ENCODE peak calls at places on chromosomes 7 and 10, in four cellular contexts. One of them, this sample, is unnamed.

GRCh38 chr7:132402751-132403245 is 173.5 kb downstream of the PLXNA4 start:
- DNase-seq in transverse colon: no peak
- DNase-seq in tibial nerve: no peak
- DNase-seq in gastrocnemius medialis: no peak
- DNase-seq in this sample: no peak

GRCh38 chr7:108102913-108103312 is 27.2 kb downstream of the LAMB4 start:
- DNase-seq in gastrocnemius medialis: no peak
- DNase-seq in transverse colon: no peak
- DNase-seq in tibial nerve: no peak
- DNase-seq in this sample: no peak

GRCh38 chr7:67137464-67137863 is 140.8 kb downstream of the TYW1 start:
- DNase-seq in transverse colon: no peak
- DNase-seq in tibial nerve: no peak
- DNase-seq in gastrocnemius medialis: no peak
- DNase-seq in this sample: no peak

GRCh38 chr10:133403359-133403758 is 9.4 kb downstream of the MTG1 start:
- DNase-seq in gastrocnemius medialis: no peak
- DNase-seq in transverse colon: no peak
- DNase-seq in tibial nerve: no peak
- DNase-seq in this sample: no peak

GRCh38 chr10:17474595-17474994 is 20.2 kb upstream of the ST8SIA6 start:
- DNase-seq in transverse colon: no peak
- DNase-seq in gastrocnemius medialis: no peak
- DNase-seq in tibial nerve: no peak
- DNase-seq in this sample: peak; percentile 51

GRCh38 chr10:4130685-4131084 is 345.7 kb upstream of the KLF6 start:
- DNase-seq in gastrocnemius medialis: no peak
- DNase-seq in tibial nerve: no peak
- DNase-seq in transverse colon: no peak
- DNase-seq in this sample: no peak

GRCh38 chr7:30330134-30331111 is 46.0 kb downstream of the ZNRF2 start:
- DNase-seq in gastrocnemius medialis: no peak
- DNase-seq in tibial nerve: no peak
- DNase-seq in transverse colon: no peak
- DNase-seq in this sample: no peak

GRCh38 chr7:75776295-75776971 is 4.4 kb upstream of the CCL26 start:
- DNase-seq in tibial nerve: no peak
- DNase-seq in gastrocnemius medialis: no peak
- DNase-seq in transverse colon: no peak
- DNase-seq in this sample: no peak

GRCh38 chr7:134732739-134733138 is 46.7 kb upstream of the CALD1 start:
- DNase-seq in tibial nerve: no peak
- DNase-seq in transverse colon: no peak
- DNase-seq in gastrocnemius medialis: no peak
- DNase-seq in this sample: no peak

GRCh38 chr10:114389429-114389828 is 14.9 kb downstream of the AFAP1L2 start:
- DNase-seq in transverse colon: no peak
- DNase-seq in tibial nerve: peak; percentile 65
- DNase-seq in gastrocnemius medialis: no peak
- DNase-seq in this sample: no peak

DNA sequence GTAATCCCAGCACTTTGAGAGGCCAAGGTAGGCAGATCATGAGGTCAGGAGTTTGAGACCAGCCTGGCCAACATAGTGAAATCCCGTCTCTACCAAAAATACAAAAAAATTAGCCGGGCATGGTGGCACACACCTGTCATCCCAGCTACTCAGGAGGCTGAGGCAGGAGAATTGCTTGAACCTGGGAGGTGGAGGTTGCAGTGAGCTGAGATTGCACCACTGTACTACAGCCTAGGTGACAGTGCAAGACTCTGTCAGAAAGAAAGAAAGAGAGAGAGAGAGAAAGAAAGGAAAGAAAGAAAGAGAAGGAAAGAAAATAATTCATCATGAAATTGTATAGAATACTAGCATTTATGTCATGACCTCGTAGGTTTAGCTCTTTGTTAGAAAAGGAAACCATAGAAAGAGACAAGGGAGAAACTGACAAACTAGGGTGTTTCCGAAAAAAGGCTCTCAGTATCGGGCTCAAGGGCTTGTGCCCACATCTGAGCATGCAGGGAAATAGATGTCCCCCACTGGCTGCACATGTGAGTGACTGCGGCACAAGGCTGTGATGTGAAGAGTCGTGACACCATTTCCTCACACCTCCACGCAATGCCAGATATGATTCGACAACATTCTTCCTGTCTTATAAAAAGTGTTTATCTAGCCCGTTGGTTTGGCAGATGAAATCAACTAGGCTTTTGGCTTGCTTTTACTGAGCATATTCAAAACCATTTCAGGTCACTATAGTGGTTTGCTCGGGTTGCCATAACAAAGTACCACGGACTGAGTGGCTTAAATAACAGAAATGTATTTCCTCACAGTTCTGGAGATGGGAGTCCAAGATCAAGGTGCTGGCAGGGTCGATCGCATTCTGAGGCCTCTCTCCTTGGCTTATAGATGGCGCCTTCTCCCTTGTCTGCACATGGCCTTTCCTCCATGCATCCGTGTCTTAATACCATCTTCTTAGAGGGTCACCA is 2.0 kb downstream of the SRGN start:
- DNase-seq in transverse colon: peak; percentile 61
- DNase-seq in tibial nerve: no peak
- DNase-seq in gastrocnemius medialis: peak; percentile 18
- DNase-seq in this sample: peak; percentile 60
- TF ChIP-seq POLR2A in transverse colon: peak; percentile 61
- TF ChIP-seq POLR2A in tibial nerve: no peak
- TF ChIP-seq POLR2A in gastrocnemius medialis: no peak
- TF ChIP-seq POLR2A in this sample: peak; percentile 50

GRCh38 chr10:61364619-61365018 is 88.6 kb downstream of the TMEM26 start:
- DNase-seq in transverse colon: no peak
- DNase-seq in tibial nerve: no peak
- DNase-seq in gastrocnemius medialis: no peak
- DNase-seq in this sample: no peak

GRCh38 chr10:61366365-61366764 is 86.8 kb downstream of the TMEM26 start:
- DNase-seq in gastrocnemius medialis: no peak
- DNase-seq in tibial nerve: no peak
- DNase-seq in transverse colon: no peak
- DNase-seq in this sample: no peak
- TF ChIP-seq POLR2A in gastrocnemius medialis: no peak
- TF ChIP-seq POLR2A in tibial nerve: no peak
- TF ChIP-seq POLR2A in transverse colon: no peak
- TF ChIP-seq POLR2A in this sample: no peak

DNA sequence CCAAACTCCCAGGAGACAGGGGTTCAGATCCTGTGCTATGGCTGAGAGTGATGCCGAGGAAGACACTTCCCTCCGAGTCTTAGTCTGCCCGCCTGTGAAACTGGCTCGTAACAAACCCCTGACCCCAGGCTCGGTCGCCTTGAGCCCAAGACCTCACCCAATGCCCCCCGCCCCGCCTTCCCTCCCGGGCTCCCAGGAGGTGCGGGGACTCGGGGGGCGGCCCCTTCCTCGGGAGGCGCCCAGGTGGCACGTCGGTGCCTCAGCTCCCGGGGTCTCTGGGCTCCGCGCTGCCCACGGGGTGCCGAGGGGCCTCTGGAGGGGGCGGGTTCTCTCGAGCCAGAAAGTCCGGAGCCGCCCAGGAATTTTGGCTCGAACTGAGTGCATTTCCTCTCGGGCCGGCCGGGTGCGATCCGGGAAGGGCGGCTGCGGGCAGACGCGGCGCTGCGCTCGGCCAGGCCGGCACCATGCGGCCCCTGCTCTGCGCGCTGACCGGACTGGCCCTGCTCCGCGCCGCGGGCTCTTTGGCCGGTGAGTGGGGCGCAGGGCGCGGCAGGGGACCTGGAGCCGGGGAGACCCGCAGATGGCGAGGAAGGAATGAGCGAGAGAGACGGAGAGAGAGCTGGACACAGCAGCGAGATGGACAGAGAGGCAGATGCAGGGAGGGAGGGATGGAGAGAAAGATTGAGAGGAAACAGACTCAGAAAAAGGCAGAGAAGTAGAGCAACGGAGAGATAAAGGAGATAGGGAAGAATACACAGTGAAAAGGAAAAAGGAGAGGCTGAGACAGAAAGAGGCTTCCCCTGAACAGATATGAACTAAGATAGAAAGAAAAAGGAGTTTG is at the start of gene PLAC9:
- DNase-seq in gastrocnemius medialis: no peak
- DNase-seq in tibial nerve: no peak
- DNase-seq in transverse colon: no peak
- DNase-seq in this sample: no peak
- TF ChIP-seq POLR2A in gastrocnemius medialis: no peak
- TF ChIP-seq POLR2A in tibial nerve: no peak
- TF ChIP-seq POLR2A in transverse colon: no peak
- TF ChIP-seq POLR2A in this sample: no peak

GRCh38 chr7:77246031-77246430 is 46.4 kb upstream of the FGL2 start:
- DNase-seq in transverse colon: no peak
- DNase-seq in tibial nerve: no peak
- DNase-seq in gastrocnemius medialis: no peak
- DNase-seq in this sample: no peak
- TF ChIP-seq POLR2A in transverse colon: no peak
- TF ChIP-seq POLR2A in tibial nerve: no peak
- TF ChIP-seq POLR2A in gastrocnemius medialis: no peak
- TF ChIP-seq POLR2A in this sample: no peak

DNA sequence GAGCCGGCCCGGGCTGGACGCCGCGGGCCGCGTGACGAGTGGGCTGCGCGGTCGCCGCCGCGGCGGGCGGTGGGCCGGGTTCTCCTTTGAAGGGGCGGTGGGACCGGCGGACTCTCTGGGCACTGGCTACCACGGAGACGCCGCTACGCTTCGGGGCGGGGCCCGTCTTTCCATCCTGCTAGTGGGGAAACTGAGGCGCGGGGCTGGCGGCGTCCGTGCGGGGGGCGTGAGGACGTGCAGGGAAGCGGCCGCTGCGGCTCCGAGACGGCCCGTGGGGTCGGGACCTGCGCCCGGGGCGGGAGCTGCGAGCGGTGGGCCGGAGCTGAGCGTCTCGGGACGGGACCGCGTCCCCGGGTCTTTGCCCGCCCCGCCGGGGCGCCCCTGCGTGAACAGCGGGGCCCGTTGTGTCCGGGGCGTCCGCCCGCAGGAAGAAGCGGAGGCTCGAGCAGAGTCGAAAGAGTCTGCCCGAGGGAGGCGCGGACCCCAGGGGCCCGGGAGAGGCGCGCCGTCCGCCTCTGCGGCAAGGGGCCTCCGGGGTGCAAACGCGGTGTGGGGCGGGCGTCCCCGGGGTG is 548 bp upstream of the BNIP3 start:
- DNase-seq in tibial nerve: no peak
- DNase-seq in transverse colon: no peak
- DNase-seq in gastrocnemius medialis: no peak
- DNase-seq in this sample: no peak
- TF ChIP-seq POLR2A in tibial nerve: peak; percentile 80
- TF ChIP-seq POLR2A in transverse colon: no peak
- TF ChIP-seq POLR2A in gastrocnemius medialis: peak; percentile 92
- TF ChIP-seq POLR2A in this sample: no peak